ENCODE peak calls at places on chromosomes 7 and 10, in four cellular contexts. T, U, E and B are unnamed samples.

GRCh38 chr7:20114463-20114862 is 102.7 kb downstream of the MACC1 start:
- DNase-seq in E (no peak), T (no peak), U (peak; percentile 12), B (no peak)

GRCh38 chr7:158613481-158613880 is 25.9 kb upstream of the PTPRN2 start:
- DNase-seq in T (no peak), U (no peak), E (peak; percentile 7), B (no peak)

GRCh38 chr10:79176949-79177602 is 108.3 kb downstream of the ZMIZ1 start:
- DNase-seq in E (no peak), T (peak; percentile 50), U (peak; percentile 77), B (no peak)

GRCh38 chr10:3981300-3981699 is 196.3 kb upstream of the KLF6 start:
- DNase-seq in T (no peak), E (no peak), U (no peak), B (no peak)

GRCh38 chr7:96658011-96658391 is 51.6 kb downstream of the SEM1 start:
- DNase-seq in T (no peak), U (no peak), E (no peak), B (no peak)

GRCh38 chr10:62076872-62077271 is 175.4 kb downstream of the ARID5B start:
- DNase-seq in E (no peak), U (no peak), T (no peak), B (no peak)

GRCh38 chr7:37524056-37524455 is 75.4 kb upstream of the ELMO1 start:
- DNase-seq in U (no peak), T (no peak), E (no peak), B (no peak)

GRCh38 chr10:59655309-59655708 is 54.3 kb downstream of the SLC16A9 start:
- DNase-seq in U (no peak), T (no peak), E (no peak), B (no peak)

GRCh38 chr10:47195274-47195885 is 104.6 kb upstream of the GDF10 start:
- DNase-seq in T (no peak), E (no peak), U (no peak), B (no peak)

GRCh38 chr7:113197274-113197673 is 78.9 kb upstream of the SMIM30 start:
- DNase-seq in U (no peak), T (no peak), E (no peak), B (no peak)

GRCh38 chr7:13724631-13725566 is 264.6 kb downstream of the ETV1 start:
- DNase-seq in E (no peak), U (no peak), T (no peak), B (no peak)

GRCh38 chr10:86362129-86362527 is 4.5 kb downstream of the GRID1 start:
- DNase-seq in U (no peak), T (no peak), E (no peak), B (peak; percentile 10)

GRCh38 chr10:77392851-77393250 is 244.8 kb downstream of the KCNMA1 start:
- DNase-seq in T (no peak), U (no peak), E (no peak), B (no peak)

GRCh38 chr7:131352032-131352431 is 24.4 kb downstream of the MKLN1 start:
- DNase-seq in E (no peak), U (no peak), T (no peak), B (no peak)

GRCh38 chr7:123041085-123041484 is 45.6 kb upstream of the TAS2R16 start:
- DNase-seq in E (no peak), U (no peak), T (no peak), B (no peak)

GRCh38 chr7:139709460-139709859 is 68.3 kb downstream of the HIPK2 start:
- DNase-seq in E (no peak), U (no peak), T (no peak), B (no peak)

GRCh38 chr10:101062231-101063161 is 707 bp downstream of the KAZALD1 start:
- DNase-seq in U (peak; percentile 50), T (peak; percentile 60), E (peak; percentile 53), B (peak; percentile 66)

GRCh38 chr7:98400538-98401427 is at the start of gene BAIAP2L1:
- DNase-seq in E (peak; percentile 73), U (peak; percentile 82), T (peak; percentile 76), B (peak; percentile 95)

GRCh38 chr10:119538632-119539358 is 3.7 kb downstream of the RGS10 start:
- DNase-seq in T (no peak), E (peak; percentile 25), U (no peak), B (no peak)

GRCh38 chr7:106050002-106050742 is 61.9 kb downstream of the SYPL1 start:
- DNase-seq in E (no peak), U (no peak), T (no peak), B (no peak)

GRCh38 chr10:60099998-60100747 is 193.8 kb upstream of the CCDC6 start:
- DNase-seq in U (peak; percentile 9), T (no peak), E (peak; percentile 14), B (no peak)

GRCh38 chr7:48140001-48140681 is 31.1 kb upstream of the ABCA13 start:
- DNase-seq in U (no peak), E (no peak), T (no peak), B (no peak)

GRCh38 chr10:7520496-7521485 is 110.0 kb upstream of the SFMBT2 start:
- DNase-seq in E (no peak), U (no peak), T (no peak), B (no peak)

GRCh38 chr10:1402821-1403507 is 334.4 kb downstream of the ADARB2 start:
- DNase-seq in T (no peak), E (no peak), U (no peak), B (no peak)

GRCh38 chr10:99560277-99561126 is 27.8 kb downstream of the NKX2-3 start:
- DNase-seq in E (peak; percentile 18), U (peak; percentile 22), T (no peak), B (no peak)

GRCh38 chr10:34955391-34955790 is 134.8 kb downstream of the CUL2 start:
- DNase-seq in T (no peak), U (no peak), E (no peak), B (no peak)

GRCh38 chr7:22725585-22725984 is 1.4 kb upstream of the IL6 start:
- DNase-seq in E (no peak), U (no peak), T (no peak), B (no peak)

GRCh38 chr7:1549357-1550004 is 6.5 kb downstream of the TMEM184A start:
- DNase-seq in E (no peak), U (no peak), T (no peak), B (peak; percentile 72)

GRCh38 chr7:46226860-46227259 is 305.8 kb upstream of the IGFBP3 start:
- DNase-seq in E (no peak), T (no peak), U (no peak), B (no peak)

GRCh38 chr7:22866965-22867364 is 44.3 kb upstream of the TOMM7 start:
- DNase-seq in T (no peak), E (no peak), U (peak; percentile 30), B (no peak)

GRCh38 chr10:63798599-63799498 is 277.6 kb downstream of the REEP3 start:
- DNase-seq in T (peak; percentile 68), U (peak; percentile 83), E (no peak), B (peak; percentile 53)

GRCh38 chr10:69474688-69475432 is 23.6 kb downstream of the TSPAN15 start:
- DNase-seq in T (no peak), U (no peak), E (no peak), B (no peak)

GRCh38 chr10:131931981-131932380 is 31.2 kb downstream of the PPP2R2D start:
- DNase-seq in E (no peak), U (no peak), T (no peak), B (no peak)

GRCh38 chr10:131930586-131931330 is 29.9 kb downstream of the PPP2R2D start:
- DNase-seq in E (no peak), U (no peak), T (no peak), B (no peak)

GRCh38 chr10:131929122-131929845 is 28.5 kb downstream of the PPP2R2D start:
- DNase-seq in T (no peak), U (no peak), E (no peak), B (no peak)

GRCh38 chr10:131928248-131929095 is 27.7 kb downstream of the PPP2R2D start:
- DNase-seq in T (peak; percentile 38), E (no peak), U (peak; percentile 43), B (no peak)

DNA sequence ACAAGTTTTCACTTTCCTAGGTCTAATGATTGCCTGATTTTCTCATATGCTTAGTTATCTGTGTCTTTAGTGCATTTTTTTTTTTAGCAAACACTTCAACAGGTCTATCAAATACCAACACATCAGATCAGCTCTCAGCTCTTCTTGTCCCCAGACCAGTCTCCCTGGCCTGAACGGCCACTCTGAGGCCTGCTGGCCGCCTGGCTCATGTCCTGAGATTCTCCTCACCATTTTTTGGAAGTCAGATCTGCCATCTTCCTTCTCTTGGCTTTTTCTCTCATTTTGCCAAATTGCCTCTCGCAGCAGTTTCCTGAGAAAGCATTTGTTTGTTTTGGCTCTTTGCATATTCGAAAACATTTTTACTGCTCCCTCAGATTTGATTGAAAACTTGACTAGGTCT is 29.3 kb downstream of the PPP2R2D start:
- DNase-seq in T (no peak), U (no peak), E (no peak), B (no peak)
- H3K4me1 ChIP-seq in T (peaks cover 91% of the 10 kb centered on the region), U (peaks cover 53% of the 10 kb centered on the region), E (peaks cover 41% of the 10 kb centered on the region), B (peaks cover 48% of the 10 kb centered on the region)

DNA sequence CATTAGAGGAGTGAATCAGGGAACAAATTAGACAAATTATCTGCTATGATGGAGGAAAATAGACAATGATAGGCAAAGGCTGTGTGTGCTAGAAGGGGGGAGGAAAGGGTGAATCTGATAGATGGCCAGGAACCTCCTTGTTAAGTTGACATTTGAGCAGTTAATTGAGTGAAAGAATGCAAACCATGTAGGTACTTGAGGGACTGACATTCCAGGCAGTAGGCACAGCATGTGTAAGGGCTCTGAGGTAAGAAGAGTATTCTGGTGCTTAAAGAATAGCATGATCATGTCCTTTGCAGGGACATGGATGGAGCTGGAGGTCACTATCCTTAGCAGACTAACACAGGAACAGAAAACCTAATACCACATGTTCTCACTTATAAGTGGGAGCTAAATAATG is 48.6 kb upstream of the TES start:
- DNase-seq in U (no peak), T (no peak), E (no peak), B (no peak)
- H3K4me1 ChIP-seq in U (peaks cover 3% of the 10 kb centered on the region), T (peaks cover 10% of the 10 kb centered on the region), E (peaks cover under 1% of the 10 kb centered on the region), B (no peaks in the 10 kb centered on the region)

DNA sequence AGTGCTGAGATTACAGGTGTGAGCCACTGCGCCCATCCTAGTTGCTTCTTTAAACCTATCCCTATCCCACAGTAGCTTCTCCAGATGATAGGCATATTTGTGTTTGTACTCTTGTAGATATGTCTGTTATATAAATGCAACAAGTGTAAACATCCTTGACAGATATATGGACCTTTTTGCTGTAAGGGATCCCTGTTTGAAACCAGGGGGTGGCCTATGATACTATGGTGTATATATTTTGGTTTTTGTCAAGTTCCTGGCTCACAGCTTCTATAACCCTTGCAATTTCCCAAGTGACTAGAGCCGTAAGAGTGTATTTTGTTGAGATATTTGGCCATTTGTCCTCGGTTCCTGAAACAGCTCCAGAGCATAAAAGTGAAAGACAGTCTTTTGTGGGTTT is 9.7 kb downstream of the COMTD1 start:
- DNase-seq in U (no peak), T (no peak), E (no peak), B (no peak)
- H3K4me1 ChIP-seq in U (peaks cover 58% of the 10 kb centered on the region), T (peaks cover 98% of the 10 kb centered on the region), E (peaks cover 32% of the 10 kb centered on the region), B (peaks cover 70% of the 10 kb centered on the region)

DNA sequence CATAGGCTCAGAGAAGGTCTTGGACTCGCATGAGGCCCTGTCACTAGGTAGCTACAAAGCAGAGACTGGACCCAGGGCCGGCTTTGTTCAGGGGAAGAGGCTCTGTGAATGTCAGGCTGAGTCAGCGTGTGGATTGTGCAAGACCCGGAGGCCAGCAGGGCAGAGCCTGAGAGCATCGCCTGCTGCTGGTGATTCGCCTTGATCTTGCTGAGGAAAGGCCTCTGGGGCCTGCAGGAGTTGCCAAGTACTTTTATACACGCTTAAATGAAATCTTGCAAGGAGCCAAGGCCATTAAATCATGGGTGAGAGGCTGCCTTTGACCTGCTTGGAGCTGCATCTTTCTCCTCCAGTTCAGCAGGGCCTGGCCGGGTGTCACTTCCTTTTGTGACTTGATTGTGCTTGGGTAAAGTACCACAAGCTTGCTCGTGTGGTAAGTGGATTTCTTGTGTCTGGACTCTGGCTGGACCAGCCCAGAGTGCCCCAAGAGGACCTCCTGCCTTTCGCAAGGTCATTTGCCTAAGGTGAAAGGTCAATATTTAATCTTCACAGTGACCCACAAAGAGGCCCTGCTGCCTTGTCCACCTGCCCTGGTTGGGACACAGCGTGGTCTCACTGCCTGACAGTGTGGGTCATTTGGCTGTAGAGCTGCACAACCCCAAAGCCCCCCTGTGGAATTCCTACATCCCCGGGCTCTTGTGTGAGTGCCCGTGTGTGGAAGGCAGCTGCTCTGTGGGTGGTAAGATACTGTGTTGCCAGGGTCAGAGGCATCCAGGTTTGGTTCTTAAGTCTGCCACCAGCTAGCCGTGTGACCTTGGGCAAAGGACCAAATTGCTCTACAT is 38.6 kb upstream of the SH2D4B start:
- DNase-seq in E (no peak), T (peak; percentile 91), U (peak; percentile 82), B (peak; percentile 95)
- H3K4me1 ChIP-seq in E (peaks cover 97% of the 10 kb centered on the region), T (peaks cover 99% of the 10 kb centered on the region), U (peaks cover 78% of the 10 kb centered on the region), B (peaks cover 62% of the 10 kb centered on the region)